ENCODE peak calls at places on chromosome 2, in nine cellular contexts. F, I, Y, W, E, G, P, K and H are unnamed samples. For H3K4me1, the result is how much of the 10 kb centered on the place peaks cover.

GRCh38 chr2:62313433-62314227 is 117.7 kb downstream of the B3GNT2 start:
- DNase-seq in F (no peak), E (no peak), K (no peak), P (no peak), W (no peak), I (no peak), G (no peak), Y (no peak), H (no peak)

GRCh38 chr2:177489719-177490301 is 97.2 kb downstream of the AGPS start:
- DNase-seq in G (peak), I (no peak), F (no peak), P (no peak), E (peak), W (no peak), Y (no peak), K (no peak), H (no peak)

GRCh38 chr2:96683307-96683706 is 40.7 kb downstream of the FER1L5 start:
- DNase-seq in F (no peak), G (no peak), E (no peak), W (no peak), I (no peak), P (no peak), Y (no peak), K (no peak), H (no peak)

GRCh38 chr2:12502759-12503158 is 214.0 kb upstream of the TRIB2 start:
- DNase-seq in W (no peak), G (no peak), F (no peak), I (no peak), K (no peak), P (no peak), Y (no peak), E (peak), H (no peak)

GRCh38 chr2:30955516-30956132 is 148.4 kb upstream of the CAPN13 start:
- DNase-seq in Y (no peak), I (no peak), P (no peak), E (no peak), G (no peak), K (no peak), F (no peak), W (no peak), H (no peak)

GRCh38 chr2:187299122-187299906 is 148.7 kb downstream of the CALCRL start:
- DNase-seq in Y (no peak), F (no peak), I (no peak), W (no peak), K (no peak), G (peak), P (no peak), E (peak), H (no peak)

GRCh38 chr2:152718909-152719645 is 657 bp downstream of the ARL6IP6 start:
- DNase-seq in G (peak), P (no peak), I (no peak), W (no peak), F (no peak), Y (no peak), K (no peak), E (peak), H (no peak)

GRCh38 chr2:239303711-239304532 is 96.9 kb downstream of the HDAC4 start:
- DNase-seq in P (no peak), I (no peak), W (peak), G (no peak), F (peak), E (no peak), Y (peak), K (peak), H (no peak)

GRCh38 chr2:156343096-156343939 is 10.8 kb upstream of the NR4A2 start:
- DNase-seq in F (no peak), K (no peak), I (no peak), Y (no peak), W (no peak), G (no peak), E (no peak), P (no peak), H (no peak)

GRCh38 chr2:37544617-37545031 is 126.8 kb downstream of the CDC42EP3 start:
- DNase-seq in I (no peak), P (no peak), F (no peak), W (no peak), K (no peak), E (no peak), Y (no peak), G (no peak), H (no peak)

GRCh38 chr2:195360242-195360641 is 296.8 kb upstream of the SLC39A10 start:
- DNase-seq in I (no peak), E (no peak), Y (no peak), P (no peak), K (no peak), W (no peak), F (no peak), G (no peak), H (no peak)

GRCh38 chr2:75241696-75242095 is 42.4 kb upstream of the TACR1 start:
- DNase-seq in G (no peak), F (no peak), E (peak), Y (no peak), P (peak), W (no peak), K (no peak), I (no peak), H (no peak)

GRCh38 chr2:17821535-17822451 is 5.5 kb downstream of the MSGN1 start:
- DNase-seq in F (no peak), I (no peak), G (peak), K (no peak), E (no peak), W (no peak), P (no peak), Y (no peak), H (no peak)

GRCh38 chr2:99635710-99636431 is 146.1 kb upstream of the REV1 start:
- DNase-seq in W (peak), F (peak), I (peak), E (peak), G (no peak), K (no peak), P (no peak), Y (peak), H (no peak)

GRCh38 chr2:66601624-66602023 is 166.7 kb downstream of the MEIS1 start:
- DNase-seq in Y (no peak), K (no peak), G (no peak), P (no peak), F (no peak), W (no peak), I (no peak), E (no peak), H (no peak)

GRCh38 chr2:78749648-78750047 is 275.9 kb upstream of the REG3G start:
- DNase-seq in W (no peak), Y (no peak), G (no peak), F (no peak), K (no peak), I (no peak), E (no peak), P (no peak), H (no peak)

GRCh38 chr2:197813093-197813787 is 8.8 kb downstream of the PLCL1 start:
- DNase-seq in G (peak), F (no peak), Y (no peak), I (no peak), K (no peak), E (peak), P (no peak), W (no peak), H (no peak)

GRCh38 chr2:74092236-74092635 is 55.5 kb downstream of the BOLA3 start:
- DNase-seq in P (no peak), W (no peak), F (no peak), Y (no peak), G (no peak), K (no peak), I (no peak), E (no peak), H (no peak)

GRCh38 chr2:43171789-43172188 is 54.6 kb downstream of the ZFP36L2 start:
- DNase-seq in G (peak), Y (no peak), W (no peak), P (peak), F (no peak), K (no peak), I (peak), E (peak), H (no peak)

GRCh38 chr2:113117594-113118262 is 9.7 kb upstream of the IL1RN start:
- DNase-seq in E (peak), W (no peak), F (no peak), K (no peak), G (no peak), I (no peak), P (no peak), Y (no peak), H (peak)

GRCh38 chr2:197975956-197976519 is 171.6 kb downstream of the PLCL1 start:
- DNase-seq in Y (no peak), F (no peak), W (no peak), K (no peak), P (no peak), I (no peak), E (no peak), G (no peak), H (no peak)

GRCh38 chr2:183149489-183149888 is 25.2 kb downstream of the NUP35 start:
- DNase-seq in F (no peak), G (no peak), Y (no peak), K (no peak), P (peak), E (peak), I (no peak), W (no peak), H (no peak)

DNA sequence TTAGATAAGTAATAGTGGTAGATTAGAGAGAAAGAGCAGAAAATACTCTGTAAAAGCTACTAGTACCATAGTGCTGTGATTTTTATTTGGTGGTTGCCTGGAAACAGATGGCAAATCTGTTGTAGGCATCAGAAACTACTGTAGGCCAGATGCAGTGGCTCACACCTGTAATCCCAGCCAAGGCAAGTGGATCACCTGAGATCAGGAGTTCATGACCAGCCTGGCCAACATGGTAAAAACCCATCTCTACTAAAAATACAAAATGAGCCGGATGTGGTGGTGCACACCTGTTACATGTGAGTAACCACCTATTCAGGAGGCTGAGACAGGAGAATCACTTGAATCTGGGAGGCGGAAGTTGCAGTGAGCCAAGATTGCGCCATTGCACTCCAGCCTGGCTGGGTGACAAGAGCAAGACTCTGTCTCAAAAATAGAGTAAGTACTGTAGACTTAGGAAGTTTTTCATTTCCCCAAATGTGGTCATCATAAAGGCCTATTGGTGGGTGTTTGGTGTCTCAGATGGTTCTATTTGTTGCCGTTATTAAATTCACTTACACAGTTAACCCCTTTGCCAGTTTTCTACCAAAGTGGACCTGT is 79.6 kb downstream of the SPTBN1 start:
- DNase-seq in I (peak), F (no peak), Y (no peak), W (no peak), P (no peak), G (no peak), K (peak), E (no peak), H (peak)
- H3K4me1 ChIP-seq in I (half or more), F (under half), Y (under half), W (under half), P (under half), G (under half), K (under half), E (under half), H (under half)

GRCh38 chr2:60478660-60479059 is 74.8 kb downstream of the BCL11A start:
- DNase-seq in I (no peak), Y (no peak), F (no peak), K (no peak), G (no peak), P (no peak), W (no peak), E (no peak), H (no peak)

GRCh38 chr2:60476206-60476946 is 77.1 kb downstream of the BCL11A start:
- DNase-seq in Y (no peak), G (no peak), F (no peak), K (peak), P (no peak), I (peak), E (no peak), W (no peak), H (no peak)

GRCh38 chr2:60481257-60481656 is 72.2 kb downstream of the BCL11A start:
- DNase-seq in K (no peak), W (no peak), Y (no peak), G (no peak), E (no peak), P (no peak), F (no peak), I (no peak), H (no peak)

GRCh38 chr2:60480089-60480773 is 73.2 kb downstream of the BCL11A start:
- DNase-seq in P (no peak), K (no peak), W (no peak), I (no peak), E (no peak), F (no peak), G (no peak), Y (no peak), H (no peak)

DNA sequence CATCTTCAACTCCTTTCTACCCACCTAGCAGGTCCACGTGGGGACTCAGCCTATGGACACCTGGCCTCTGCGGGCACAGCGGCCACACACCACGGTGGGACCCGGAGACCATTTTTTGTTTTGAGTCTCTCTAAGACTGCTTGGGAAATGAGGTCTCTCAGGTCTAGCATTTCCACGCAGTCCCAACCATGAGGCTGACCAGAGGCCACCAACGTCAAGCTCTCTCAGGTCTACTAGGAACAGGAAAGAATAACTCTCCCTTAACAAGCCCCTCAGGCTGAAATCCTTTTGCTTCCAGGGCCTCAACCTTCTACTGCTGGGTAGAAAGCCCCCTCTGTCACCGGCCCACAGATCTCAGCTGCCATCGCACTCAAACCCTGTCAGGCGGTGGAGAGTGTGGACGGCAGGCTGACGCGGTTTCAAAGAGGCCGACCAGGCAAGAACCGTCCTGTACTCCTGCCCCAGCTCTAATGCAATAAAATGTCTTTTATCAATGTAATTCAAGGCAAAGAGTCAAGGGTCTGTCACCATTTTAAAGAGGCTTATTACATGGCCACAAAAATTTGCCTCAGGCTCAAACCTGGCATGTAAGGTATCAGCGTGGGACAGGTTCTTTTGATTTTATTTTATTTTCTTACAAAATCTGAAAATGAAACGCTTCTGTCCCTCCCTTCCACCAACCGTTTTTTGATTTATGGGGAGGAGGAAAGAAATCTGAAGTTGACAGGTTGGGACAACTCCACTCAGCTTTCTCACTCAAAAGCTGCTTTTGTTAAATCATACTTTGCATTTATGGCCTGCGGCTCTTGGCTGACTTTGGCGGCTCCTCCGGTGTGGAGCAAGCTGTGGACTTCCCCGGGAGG is 74.0 kb downstream of the BCL11A start:
- DNase-seq in I (no peak), P (no peak), K (no peak), W (no peak), G (no peak), F (no peak), E (no peak), Y (no peak), H (no peak)
- H3K4me1 ChIP-seq in I (half or more), P (under half), K (under half), W (under half), G (under half), F (under half), E (under half), Y (under half), H (under half)

DNA sequence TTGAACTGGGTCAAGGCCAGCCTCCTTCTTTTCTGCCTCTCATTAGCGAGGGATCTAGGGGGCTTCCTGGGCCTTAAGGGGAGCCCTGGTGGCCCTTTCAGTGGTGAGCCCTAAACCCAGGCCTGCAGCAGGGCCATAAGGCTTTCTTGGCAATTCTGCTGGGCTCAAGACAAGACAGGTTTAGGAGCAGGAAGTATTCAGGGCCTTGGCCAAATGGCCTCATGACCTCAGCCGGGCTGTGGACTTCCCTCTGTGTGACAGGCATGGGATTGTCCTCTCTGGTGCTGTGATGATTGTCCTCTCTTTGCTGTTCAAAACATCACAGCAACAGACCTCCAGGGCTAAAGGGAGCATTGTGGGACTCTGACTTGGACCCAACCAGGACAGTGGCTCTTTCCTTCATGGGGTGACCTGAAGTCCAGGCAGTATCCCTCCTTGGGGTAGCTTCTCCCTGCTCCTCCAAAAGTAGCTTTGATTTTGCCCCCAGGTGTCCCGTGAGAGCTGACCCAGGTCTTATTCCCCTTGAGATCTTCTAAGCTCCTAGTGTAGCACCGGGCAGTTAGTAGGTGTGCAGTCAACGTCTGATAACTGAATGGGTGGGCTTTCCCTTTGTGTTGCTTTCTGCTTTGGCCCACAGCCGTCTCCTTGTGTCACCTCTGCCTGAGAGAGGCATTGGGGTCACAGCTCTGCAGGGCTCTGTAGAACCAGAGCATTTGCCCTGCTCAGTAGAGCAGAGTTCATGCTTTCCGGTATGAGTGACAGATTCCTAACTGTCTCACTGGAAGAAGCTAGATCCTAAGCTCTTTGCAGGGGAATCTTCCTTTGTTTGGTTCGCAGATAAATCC is 14.7 kb downstream of the FOSL2 start:
- DNase-seq in G (no peak), I (no peak), K (peak), P (no peak), E (no peak), W (peak), Y (no peak), F (no peak), H (peak)
- H3K4me1 ChIP-seq in G (under half), I (half or more), K (half or more), P (under half), E (under half), W (under half), Y (under half), F (under half), H (half or more)

DNA sequence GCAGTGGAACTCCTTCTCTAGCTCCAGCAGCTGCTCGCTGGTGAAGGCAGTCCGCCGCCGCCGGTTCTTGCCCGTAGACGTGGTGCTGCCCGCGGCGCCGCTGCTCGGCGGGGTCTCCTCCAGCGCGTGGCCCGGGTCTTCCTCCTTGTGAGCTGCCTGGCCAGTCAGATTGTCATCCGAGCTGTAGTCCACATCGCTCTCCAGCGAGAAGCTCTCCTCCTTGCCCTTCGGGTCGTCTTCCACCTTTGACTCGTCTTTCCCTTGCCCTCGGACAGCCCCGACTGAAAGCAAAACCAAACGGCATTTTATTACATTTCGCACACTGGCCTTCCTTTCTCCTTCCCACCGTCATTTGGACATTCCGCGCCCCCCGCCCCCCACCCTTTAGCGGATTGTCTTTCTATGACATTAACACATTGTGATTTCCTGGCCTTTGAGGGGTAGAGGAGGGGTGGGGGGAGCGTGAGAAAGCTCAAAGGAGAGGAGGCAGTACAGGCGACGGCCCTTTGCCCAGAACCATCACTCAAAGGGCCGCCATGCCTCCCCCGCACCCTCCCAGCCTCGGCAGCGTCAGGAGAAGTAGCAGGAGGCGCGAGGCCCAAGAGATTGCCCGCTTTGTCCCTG is 1.9 kb downstream of the GBX2 start:
- DNase-seq in I (no peak), F (no peak), E (peak), K (peak), Y (no peak), P (no peak), W (no peak), G (no peak), H (no peak)
- H3K4me1 ChIP-seq in I (half or more), F (under half), E (under half), K (under half), Y (under half), P (under half), W (under half), G (under half), H (half or more)

GRCh38 chr2:207251022-207251421 is 85.3 kb upstream of the KLF7 start:
- DNase-seq in W (no peak), E (peak), K (no peak), Y (no peak), G (no peak), P (no peak), I (no peak), F (no peak), H (no peak)

GRCh38 chr2:207252979-207253640 is 87.4 kb upstream of the KLF7 start:
- DNase-seq in E (peak), F (no peak), G (no peak), W (no peak), K (no peak), Y (no peak), P (no peak), I (no peak), H (no peak)

GRCh38 chr2:207253946-207254345 is 88.2 kb upstream of the KLF7 start:
- DNase-seq in F (no peak), G (no peak), E (peak), W (no peak), Y (no peak), P (peak), I (no peak), K (no peak), H (no peak)

GRCh38 chr2:207252416-207252815 is 86.7 kb upstream of the KLF7 start:
- DNase-seq in Y (no peak), G (no peak), F (no peak), P (no peak), K (no peak), I (no peak), E (no peak), W (no peak), H (no peak)

GRCh38 chr2:207251573-207252192 is 85.9 kb upstream of the KLF7 start:
- DNase-seq in W (no peak), I (no peak), P (no peak), G (no peak), K (no peak), F (no peak), E (peak), Y (no peak), H (no peak)
- H3K4me1 ChIP-seq in W (under half), I (under half), P (half or more), G (under half), K (under half), F (under half), E (half or more), Y (under half), H (under half)

GRCh38 chr2:216695401-216695821 is at the start of gene IGFBP5:
- DNase-seq in I (peak), E (peak), W (peak), F (peak), G (peak), P (no peak), K (peak), Y (peak), H (peak)
- H3K4me1 ChIP-seq in I (half or more), E (under half), W (under half), F (under half), G (under half), P (under half), K (under half), Y (under half), H (under half)